ENCODE peak calls at places on chromosomes 13 and 19, in six cellular contexts. T is left colon, O is HCT116, D is EL, P is SW480, R is H1. J is an unnamed sample.
A peak's percentile ranks its signal among the peaks of the same experiment; 100 is the strongest.

GRCh38 chr13:106377341-106377740 is 158.1 kb downstream of the EFNB2 start:
- DNase-seq in O (no peak), T (no peak), R (no peak), D (no peak), P (no peak), J (no peak)

GRCh38 chr13:85665286-85665685 is 133.9 kb downstream of the SLITRK6 start:
- DNase-seq in P (peak; percentile 6), R (no peak), D (no peak), T (no peak), O (no peak), J (no peak)

GRCh38 chr19:16073481-16073880 is 2.8 kb upstream of the TPM4 start:
- DNase-seq in O (no peak), P (no peak), D (no peak), T (peak; percentile 31), R (peak; percentile 41), J (no peak)

GRCh38 chr13:109396266-109396665 is 390.1 kb downstream of the IRS2 start:
- DNase-seq in P (no peak), T (no peak), D (no peak), O (no peak), R (no peak), J (no peak)

GRCh38 chr19:49858591-49858985 is 7.6 kb downstream of the PTOV1 start:
- DNase-seq in D (peak; percentile 38), R (no peak), P (no peak), T (no peak), O (no peak), J (no peak)

GRCh38 chr13:113960276-113960948 is 13.5 kb downstream of the C13orf46 start:
- DNase-seq in D (no peak), O (no peak), R (no peak), T (no peak), P (no peak), J (no peak)

GRCh38 chr13:110648848-110649421 is 33.6 kb downstream of the NAXD start:
- DNase-seq in P (no peak), T (no peak), O (no peak), R (peak; percentile 47), D (no peak), J (no peak)

GRCh38 chr13:77740097-77740496 is 42.6 kb downstream of the SLAIN1 start:
- DNase-seq in O (no peak), P (no peak), D (no peak), T (no peak), R (no peak), J (no peak)

GRCh38 chr19:35755550-35756371 is 1.1 kb downstream of the HSPB6 start:
- DNase-seq in R (no peak), P (no peak), T (peak; percentile 83), O (no peak), D (peak; percentile 67), J (peak; percentile 60)

J was measured in naive thymus-derived CD4-positive, alpha-beta T cell.